ENCODE peak calls at places on chromosomes 6 and 20, in nine cellular contexts. One of them, this sample, is unnamed.

GRCh38 chr20:46135856-46136633 is 17.9 kb downstream of the CD40 start:
- DNase-seq in activated CD4-positive, alpha-beta T cell treated with anti-CD3 and anti-CD28 coated beads for 48 hours: no peak
- DNase-seq in GM06990: no peak
- DNase-seq in stimulated activated CD4-positive, alpha-beta T cell treated with anti-CD3 and anti-CD28 coated beads, Interleukin-15, amount 100 ng/mL, for 24 hours: no peak
- DNase-seq in heart right ventricle: no peak
- DNase-seq in C1 segment of cervical spinal cord: no peak
- DNase-seq in cerebellar cortex: no peak
- DNase-seq in GM12865: no peak
- DNase-seq in fibroblast of the aortic adventitia: no peak
- DNase-seq in this sample: no peak

GRCh38 chr6:110042670-110043296 is 64.7 kb downstream of the GPR6 start:
- DNase-seq in activated CD4-positive, alpha-beta T cell treated with anti-CD3 and anti-CD28 coated beads for 48 hours: no peak
- DNase-seq in GM06990: no peak
- DNase-seq in stimulated activated CD4-positive, alpha-beta T cell treated with anti-CD3 and anti-CD28 coated beads, Interleukin-15, amount 100 ng/mL, for 24 hours: no peak
- DNase-seq in heart right ventricle: no peak
- DNase-seq in C1 segment of cervical spinal cord: no peak
- DNase-seq in cerebellar cortex: peak
- DNase-seq in GM12865: no peak
- DNase-seq in fibroblast of the aortic adventitia: no peak
- DNase-seq in this sample: no peak

GRCh38 chr20:50686767-50687266 is 4.5 kb downstream of the RIPOR3 start:
- DNase-seq in activated CD4-positive, alpha-beta T cell treated with anti-CD3 and anti-CD28 coated beads for 48 hours: no peak
- DNase-seq in GM06990: no peak
- DNase-seq in stimulated activated CD4-positive, alpha-beta T cell treated with anti-CD3 and anti-CD28 coated beads, Interleukin-15, amount 100 ng/mL, for 24 hours: no peak
- DNase-seq in heart right ventricle: no peak
- DNase-seq in C1 segment of cervical spinal cord: no peak
- DNase-seq in cerebellar cortex: no peak
- DNase-seq in GM12865: no peak
- DNase-seq in fibroblast of the aortic adventitia: no peak
- DNase-seq in this sample: no peak

GRCh38 chr6:168016176-168016620 is 18.7 kb downstream of the KIF25 start:
- DNase-seq in activated CD4-positive, alpha-beta T cell treated with anti-CD3 and anti-CD28 coated beads for 48 hours: no peak
- DNase-seq in GM06990: no peak
- DNase-seq in stimulated activated CD4-positive, alpha-beta T cell treated with anti-CD3 and anti-CD28 coated beads, Interleukin-15, amount 100 ng/mL, for 24 hours: no peak
- DNase-seq in heart right ventricle: no peak
- DNase-seq in C1 segment of cervical spinal cord: no peak
- DNase-seq in cerebellar cortex: no peak
- DNase-seq in GM12865: no peak
- DNase-seq in fibroblast of the aortic adventitia: no peak
- DNase-seq in this sample: no peak

GRCh38 chr6:90297124-90297865 is 652 bp upstream of the BACH2 start:
- DNase-seq in activated CD4-positive, alpha-beta T cell treated with anti-CD3 and anti-CD28 coated beads for 48 hours: no peak
- DNase-seq in GM06990: no peak
- DNase-seq in stimulated activated CD4-positive, alpha-beta T cell treated with anti-CD3 and anti-CD28 coated beads, Interleukin-15, amount 100 ng/mL, for 24 hours: no peak
- DNase-seq in heart right ventricle: no peak
- DNase-seq in C1 segment of cervical spinal cord: peak
- DNase-seq in cerebellar cortex: peak
- DNase-seq in GM12865: no peak
- DNase-seq in fibroblast of the aortic adventitia: no peak
- DNase-seq in this sample: no peak

GRCh38 chr6:124480021-124480430 is 482.2 kb upstream of the RNF217 start:
- DNase-seq in activated CD4-positive, alpha-beta T cell treated with anti-CD3 and anti-CD28 coated beads for 48 hours: no peak
- DNase-seq in GM06990: no peak
- DNase-seq in stimulated activated CD4-positive, alpha-beta T cell treated with anti-CD3 and anti-CD28 coated beads, Interleukin-15, amount 100 ng/mL, for 24 hours: no peak
- DNase-seq in heart right ventricle: no peak
- DNase-seq in C1 segment of cervical spinal cord: no peak
- DNase-seq in cerebellar cortex: no peak
- DNase-seq in GM12865: no peak
- DNase-seq in fibroblast of the aortic adventitia: no peak
- DNase-seq in this sample: no peak

GRCh38 chr6:34523441-34524206 is 32.5 kb downstream of the SPDEF start:
- DNase-seq in activated CD4-positive, alpha-beta T cell treated with anti-CD3 and anti-CD28 coated beads for 48 hours: no peak
- DNase-seq in GM06990: no peak
- DNase-seq in stimulated activated CD4-positive, alpha-beta T cell treated with anti-CD3 and anti-CD28 coated beads, Interleukin-15, amount 100 ng/mL, for 24 hours: no peak
- DNase-seq in heart right ventricle: no peak
- DNase-seq in C1 segment of cervical spinal cord: peak
- DNase-seq in cerebellar cortex: peak
- DNase-seq in GM12865: no peak
- DNase-seq in fibroblast of the aortic adventitia: no peak
- DNase-seq in this sample: no peak

GRCh38 chr20:53608456-53609413 is 15.1 kb upstream of the ZNF217 start:
- DNase-seq in activated CD4-positive, alpha-beta T cell treated with anti-CD3 and anti-CD28 coated beads for 48 hours: peak
- DNase-seq in GM06990: peak
- DNase-seq in stimulated activated CD4-positive, alpha-beta T cell treated with anti-CD3 and anti-CD28 coated beads, Interleukin-15, amount 100 ng/mL, for 24 hours: peak
- DNase-seq in heart right ventricle: no peak
- DNase-seq in C1 segment of cervical spinal cord: no peak
- DNase-seq in cerebellar cortex: peak
- DNase-seq in GM12865: no peak
- DNase-seq in fibroblast of the aortic adventitia: no peak
- DNase-seq in this sample: no peak

GRCh38 chr6:132053523-132053922 is 102.4 kb upstream of the CCN2 start:
- DNase-seq in activated CD4-positive, alpha-beta T cell treated with anti-CD3 and anti-CD28 coated beads for 48 hours: no peak
- DNase-seq in GM06990: no peak
- DNase-seq in stimulated activated CD4-positive, alpha-beta T cell treated with anti-CD3 and anti-CD28 coated beads, Interleukin-15, amount 100 ng/mL, for 24 hours: no peak
- DNase-seq in heart right ventricle: no peak
- DNase-seq in C1 segment of cervical spinal cord: no peak
- DNase-seq in cerebellar cortex: no peak
- DNase-seq in GM12865: no peak
- DNase-seq in fibroblast of the aortic adventitia: peak
- DNase-seq in this sample: no peak

GRCh38 chr6:138817799-138818198 is 21.9 kb downstream of the ECT2L start:
- DNase-seq in activated CD4-positive, alpha-beta T cell treated with anti-CD3 and anti-CD28 coated beads for 48 hours: peak
- DNase-seq in GM06990: peak
- DNase-seq in stimulated activated CD4-positive, alpha-beta T cell treated with anti-CD3 and anti-CD28 coated beads, Interleukin-15, amount 100 ng/mL, for 24 hours: peak
- DNase-seq in heart right ventricle: no peak
- DNase-seq in C1 segment of cervical spinal cord: no peak
- DNase-seq in cerebellar cortex: no peak
- DNase-seq in GM12865: peak
- DNase-seq in fibroblast of the aortic adventitia: peak
- DNase-seq in this sample: no peak

GRCh38 chr6:28124350-28124970 is at the start of gene ZSCAN16:
- DNase-seq in activated CD4-positive, alpha-beta T cell treated with anti-CD3 and anti-CD28 coated beads for 48 hours: peak
- DNase-seq in GM06990: peak
- DNase-seq in stimulated activated CD4-positive, alpha-beta T cell treated with anti-CD3 and anti-CD28 coated beads, Interleukin-15, amount 100 ng/mL, for 24 hours: peak
- DNase-seq in heart right ventricle: peak
- DNase-seq in C1 segment of cervical spinal cord: peak
- DNase-seq in cerebellar cortex: peak
- DNase-seq in GM12865: peak
- DNase-seq in fibroblast of the aortic adventitia: peak
- DNase-seq in this sample: no peak